ENCODE peak calls at places on chromosome 18, in five cellular contexts. F is neural crest cell, E is NCI-H1105 treated with DMSO at 0.1 percent for 48 hours, I is nucleus accumbens, U is cardiac muscle cell. N is an unnamed sample.

GRCh38 chr18:58552057-58552461 is 76.8 kb downstream of the ALPK2 start:
- DNase-seq in I (no peak), E (no peak), U (no peak), F (no peak), N (no peak)

GRCh38 chr18:13376841-13377351 is 158.3 kb downstream of the LDLRAD4 start:
- DNase-seq in I (no peak), E (no peak), F (no peak), U (no peak), N (no peak)

GRCh38 chr18:37362158-37362890 is 203.3 kb downstream of the CELF4 start:
- DNase-seq in I (no peak), U (no peak), E (peak; percentile 7), F (peak; percentile 6), N (no peak)

GRCh38 chr18:56955490-56955889 is 191.4 kb upstream of the BOD1L2 start:
- DNase-seq in I (no peak), F (no peak), E (no peak), U (no peak), N (no peak)

GRCh38 chr18:80228051-80228848 is 19.1 kb downstream of the PARD6G start:
- DNase-seq in I (no peak), E (no peak), F (no peak), U (no peak), N (no peak)

GRCh38 chr18:79600141-79600540 is 79.5 kb upstream of the CTDP1 start:
- DNase-seq in I (no peak), F (no peak), U (no peak), E (no peak), N (no peak)

GRCh38 chr18:13688191-13689136 is 37.9 kb downstream of the FAM210A start:
- DNase-seq in U (no peak), F (no peak), I (no peak), E (no peak), N (no peak)

GRCh38 chr18:67766930-67767329 is 250.4 kb upstream of the DSEL start:
- DNase-seq in I (no peak), E (no peak), U (peak; percentile 68), F (no peak), N (no peak)

GRCh38 chr18:54828986-54829385 is 709 bp downstream of the RAB27B start:
- DNase-seq in I (no peak), F (no peak), U (no peak), E (no peak), N (no peak)

GRCh38 chr18:57062841-57063240 is 84.0 kb upstream of the BOD1L2 start:
- DNase-seq in F (no peak), E (no peak), U (no peak), I (no peak), N (no peak)

GRCh38 chr18:49168970-49169619 is 218.3 kb upstream of the SMAD7 start:
- DNase-seq in F (no peak), U (no peak), E (no peak), I (no peak), N (no peak)

GRCh38 chr18:70490008-70490933 is 201.4 kb downstream of the SOCS6 start:
- DNase-seq in E (peak; percentile 73), F (peak; percentile 51), U (peak; percentile 74), I (no peak), N (peak; percentile 11)

GRCh38 chr18:74459877-74460276 is 2.8 kb upstream of the DIPK1C start:
- DNase-seq in U (no peak), I (no peak), F (no peak), E (no peak), N (no peak)

GRCh38 chr18:10035306-10035991 is 121.6 kb downstream of the VAPA start:
- DNase-seq in I (no peak), U (no peak), E (no peak), F (no peak), N (no peak)

GRCh38 chr18:74682141-74682997 is 84.7 kb downstream of the ZNF407 start:
- DNase-seq in U (peak; percentile 2), E (peak; percentile 32), I (no peak), F (no peak), N (no peak)

GRCh38 chr18:51278045-51278649 is 80.7 kb upstream of the MEX3C start:
- DNase-seq in I (peak; percentile 5), U (peak; percentile 62), F (peak; percentile 33), E (peak; percentile 47), N (peak; percentile 46)

GRCh38 chr18:42860011-42860410 is 255.5 kb downstream of the RIT2 start:
- DNase-seq in I (no peak), F (no peak), E (no peak), U (peak; percentile 62), N (no peak)

N was measured in K562.